ENCODE peak calls at places on chromosome 19, in seven cellular contexts. O, N, K, M, W, D and Z are unnamed samples.

GRCh38 chr19:49883094-49883493 is 5.6 kb downstream of the TBC1D17 start:
- DNase-seq in N (no peak), O (no peak), D (no peak), M (no peak), K (no peak), W (no peak), Z (no peak)

GRCh38 chr19:52231154-52231565 is 38.2 kb upstream of the ZNF766 start:
- DNase-seq in W (no peak), K (no peak), M (no peak), O (no peak), N (no peak), D (no peak), Z (no peak)

GRCh38 chr19:53612762-53613526 is 18.9 kb upstream of the DPRX start:
- DNase-seq in N (no peak), M (peak; percentile 48), W (no peak), D (no peak), O (no peak), K (peak; percentile 35), Z (no peak)

GRCh38 chr19:3443840-3444694 is 36.3 kb downstream of the SMIM24 start:
- DNase-seq in N (no peak), O (no peak), D (peak; percentile 78), M (no peak), K (peak; percentile 63), W (no peak), Z (no peak)

GRCh38 chr19:14432817-14433453 is at the start of gene PKN1:
- DNase-seq in N (peak; percentile 58), D (peak; percentile 76), O (no peak), M (peak; percentile 64), K (peak; percentile 84), W (no peak), Z (no peak)

GRCh38 chr19:3028305-3029069 is 593 bp downstream of the TLE2 start:
- DNase-seq in M (peak; percentile 65), K (peak; percentile 65), W (no peak), N (no peak), D (no peak), O (no peak), Z (no peak)

GRCh38 chr19:2727640-2727944 is 6.4 kb upstream of the DIRAS1 start:
- DNase-seq in D (no peak), M (no peak), W (no peak), O (no peak), N (no peak), K (no peak), Z (no peak)

GRCh38 chr19:4123615-4124568 is at the start of gene MAP2K2:
- DNase-seq in D (peak; percentile 94), W (peak; percentile 59), K (peak; percentile 98), M (peak; percentile 95), O (peak; percentile 64), N (peak; percentile 94), Z (peak; percentile 97)

GRCh38 chr19:55156202-55157063 is 1.1 kb downstream of the TNNI3 start:
- DNase-seq in O (no peak), W (no peak), M (peak; percentile 71), D (peak; percentile 63), N (peak; percentile 55), K (peak; percentile 83), Z (no peak)

GRCh38 chr19:13748169-13748884 is 16.0 kb upstream of the MRI1 start:
- DNase-seq in M (no peak), N (peak; percentile 30), D (no peak), W (no peak), K (peak; percentile 52), O (no peak), Z (no peak)

GRCh38 chr19:43767818-43768217 is 13.0 kb downstream of the KCNN4 start:
- DNase-seq in N (no peak), D (no peak), W (no peak), K (no peak), O (no peak), M (no peak), Z (no peak)

GRCh38 chr19:36686365-36687213 is 823 bp upstream of the ZNF567 start:
- DNase-seq in N (peak; percentile 25), K (peak; percentile 13), O (no peak), M (no peak), D (no peak), W (no peak), Z (no peak)

GRCh38 chr19:16946951-16947940 is 58.4 kb downstream of the F2RL3 start:
- DNase-seq in D (no peak), O (no peak), N (peak; percentile 12), K (no peak), W (no peak), M (no peak), Z (peak; percentile 58)

GRCh38 chr19:9709305-9709704 is 34.4 kb upstream of the ZNF562 start:
- DNase-seq in O (no peak), N (no peak), W (no peak), K (no peak), D (no peak), M (no peak), Z (no peak)

GRCh38 chr19:32017341-32017948 is 328.0 kb upstream of the ZNF507 start:
- DNase-seq in W (no peak), N (no peak), D (no peak), O (no peak), M (no peak), K (no peak), Z (no peak)

GRCh38 chr19:47619763-47620162 is 10.8 kb downstream of the BICRA start:
- DNase-seq in N (no peak), W (no peak), K (peak; percentile 46), O (no peak), D (no peak), M (no peak), Z (no peak)

GRCh38 chr19:10334340-10335148 is 1.2 kb upstream of the RAVER1 start:
- DNase-seq in N (peak; percentile 97), K (peak; percentile 96), M (peak; percentile 86), D (peak; percentile 94), W (peak; percentile 71), O (peak; percentile 89), Z (peak; percentile 92)

GRCh38 chr19:19171821-19172532 is 1.9 kb upstream of the MEF2B start:
- DNase-seq in N (no peak), M (no peak), W (no peak), K (peak; percentile 69), O (peak; percentile 61), D (no peak), Z (no peak)

GRCh38 chr19:40303765-40304164 is 18.6 kb upstream of the AKT2 start:
- DNase-seq in K (no peak), N (no peak), O (no peak), M (no peak), W (no peak), D (no peak), Z (no peak)

GRCh38 chr19:33580026-33580644 is 41.6 kb upstream of the CHST8 start:
- DNase-seq in M (peak; percentile 53), N (no peak), W (no peak), K (peak; percentile 18), O (no peak), D (no peak), Z (no peak)

GRCh38 chr19:36377541-36378178 is 1.3 kb downstream of the ZFP14 start:
- DNase-seq in M (no peak), O (no peak), D (no peak), W (no peak), K (peak; percentile 15), N (no peak), Z (no peak)

GRCh38 chr19:46821512-46822359 is 28.9 kb downstream of the AP2S1 start:
- DNase-seq in D (peak; percentile 40), O (no peak), W (no peak), K (peak; percentile 24), N (no peak), M (no peak), Z (no peak)

GRCh38 chr19:3061214-3062161 is 807 bp downstream of the TLE5 start:
- DNase-seq in W (no peak), N (peak; percentile 51), K (peak; percentile 67), O (no peak), M (no peak), D (peak; percentile 73), Z (no peak)

GRCh38 chr19:32246032-32246431 is 99.4 kb upstream of the ZNF507 start:
- DNase-seq in K (no peak), O (no peak), W (no peak), N (no peak), M (no peak), D (no peak), Z (no peak)

GRCh38 chr19:56838930-56839664 is 1.4 kb downstream of the PEG3 start:
- DNase-seq in K (no peak), O (no peak), M (no peak), W (peak; percentile 94), N (peak; percentile 96), D (peak; percentile 96), Z (no peak)

GRCh38 chr19:5687360-5688198 is 2.5 kb upstream of the RPL36 start:
- DNase-seq in W (no peak), K (no peak), N (no peak), M (no peak), D (no peak), O (no peak), Z (no peak)
- TF ChIP-seq CTCF in W (no peak), K (no peak), N (peak; percentile 38), M (no peak), D (peak; percentile 25), O (no peak), Z (peak; percentile 16)

GRCh38 chr19:38152461-38153379 is 71.3 kb downstream of the DPF1 start:
- DNase-seq in M (no peak), D (peak; percentile 41), K (no peak), N (no peak), O (no peak), W (no peak), Z (no peak)
- TF ChIP-seq CTCF in M (no peak), D (no peak), K (no peak), N (no peak), O (no peak), W (no peak), Z (no peak)

DNA sequence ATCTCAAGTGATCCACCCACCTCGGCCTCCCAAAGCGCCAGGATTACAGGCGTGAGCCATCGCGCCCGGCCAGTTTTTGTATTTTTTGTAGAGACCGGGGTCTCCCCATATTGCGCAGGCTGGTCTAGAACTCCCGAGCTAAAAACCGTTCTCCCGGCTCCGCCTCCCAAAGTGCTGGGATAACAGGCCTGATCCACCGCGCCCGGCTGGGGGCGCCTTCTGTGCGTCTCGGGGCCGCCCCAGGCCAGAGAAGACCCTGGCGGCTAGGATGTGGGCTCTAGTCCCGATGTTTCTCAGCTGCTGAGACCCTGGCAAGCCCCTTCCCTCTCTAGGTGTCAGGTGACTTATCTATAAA is 3.6 kb downstream of the ARHGAP45 start:
- DNase-seq in O (no peak), K (no peak), M (no peak), W (no peak), D (no peak), N (no peak), Z (no peak)
- TF ChIP-seq CTCF in O (peak; percentile 26), K (peak; percentile 4), M (no peak), W (no peak), D (no peak), N (no peak), Z (no peak)

GRCh38 chr19:18059902-18060301 is 26.8 kb downstream of the IL12RB1 start:
- DNase-seq in W (no peak), M (no peak), O (no peak), D (no peak), N (no peak), K (no peak), Z (no peak)

GRCh38 chr19:18062043-18062442 is 24.7 kb downstream of the IL12RB1 start:
- DNase-seq in D (no peak), N (no peak), M (no peak), W (no peak), O (no peak), K (no peak), Z (no peak)

GRCh38 chr19:18065173-18065495 is 21.6 kb downstream of the IL12RB1 start:
- DNase-seq in O (no peak), M (no peak), K (no peak), N (no peak), W (no peak), D (no peak), Z (no peak)

GRCh38 chr19:18060472-18060871 is 26.3 kb downstream of the IL12RB1 start:
- DNase-seq in D (no peak), N (no peak), W (no peak), O (no peak), M (no peak), K (no peak), Z (no peak)

GRCh38 chr19:18063463-18063862 is 23.3 kb downstream of the IL12RB1 start:
- DNase-seq in K (peak; percentile 61), W (no peak), D (no peak), N (no peak), M (peak; percentile 23), O (no peak), Z (no peak)
- TF ChIP-seq CTCF in K (peak; percentile 38), W (no peak), D (no peak), N (no peak), M (peak; percentile 42), O (no peak), Z (peak; percentile 62)